ENCODE peak calls at places on chromosomes 5 and 9, in five cellular contexts. L, M, Y, T and C are unnamed samples.

GRCh38 chr5:176185133-176185733 is 53.0 kb upstream of the SIMC1 start:
- DNase-seq in L (no peak), M (no peak), Y (no peak), T (no peak), C (no peak)

GRCh38 chr5:135521964-135522363 is 13.8 kb downstream of the NEUROG1 start:
- DNase-seq in L (no peak), M (no peak), Y (no peak), T (no peak), C (no peak)

GRCh38 chr5:124511791-124512190 is 234.6 kb downstream of the ZNF608 start:
- DNase-seq in L (no peak), M (no peak), Y (no peak), T (no peak), C (no peak)

GRCh38 chr5:134371834-134372340 is 518 bp downstream of the UBE2B start:
- DNase-seq in L (peak; percentile 63), M (no peak), Y (peak; percentile 43), T (peak; percentile 44), C (peak; percentile 61)

GRCh38 chr9:73583590-73583989 is 431.9 kb downstream of the ANXA1 start:
- DNase-seq in L (no peak), M (no peak), Y (peak; percentile 6), T (no peak), C (no peak)

GRCh38 chr5:32679218-32679617 is 31.9 kb upstream of the NPR3 start:
- DNase-seq in L (no peak), M (no peak), Y (no peak), T (no peak), C (no peak)

GRCh38 chr9:36268007-36268427 is 9.8 kb upstream of the GNE start:
- DNase-seq in L (no peak), M (no peak), Y (peak; percentile 22), T (no peak), C (no peak)

GRCh38 chr9:135226369-135227050 is 139.0 kb downstream of the OLFM1 start:
- DNase-seq in L (no peak), M (no peak), Y (no peak), T (no peak), C (peak; percentile 2)

GRCh38 chr9:108885643-108886348 is 23.7 kb downstream of the ACTL7A start:
- DNase-seq in L (no peak), M (no peak), Y (peak; percentile 90), T (peak; percentile 92), C (peak; percentile 60)

GRCh38 chr5:13478831-13479465 is 465.5 kb downstream of the DNAH5 start:
- DNase-seq in L (peak; percentile 41), M (no peak), Y (peak; percentile 1), T (peak; percentile 54), C (peak; percentile 23)

GRCh38 chr5:157963761-157964160 is 104.8 kb upstream of the CLINT1 start:
- DNase-seq in L (no peak), M (no peak), Y (no peak), T (no peak), C (no peak)

GRCh38 chr9:95769473-95769872 is 106.0 kb upstream of the ERCC6L2 start:
- DNase-seq in L (no peak), M (no peak), Y (no peak), T (no peak), C (no peak)

GRCh38 chr9:120182011-120182410 is 398.0 kb downstream of the CDK5RAP2 start:
- DNase-seq in L (no peak), M (no peak), Y (no peak), T (no peak), C (no peak)

GRCh38 chr5:134464988-134465855 is 53.5 kb upstream of the CDKN2AIPNL start:
- DNase-seq in L (no peak), M (peak; percentile 29), Y (no peak), T (no peak), C (no peak)

GRCh38 chr9:108703414-108703813 is 152.4 kb downstream of the ACTL7B start:
- DNase-seq in L (no peak), M (no peak), Y (no peak), T (no peak), C (no peak)

GRCh38 chr9:98121096-98121495 is 2.1 kb upstream of the TRIM14 start:
- DNase-seq in L (no peak), M (no peak), Y (peak; percentile 12), T (no peak), C (peak; percentile 33)

DNA sequence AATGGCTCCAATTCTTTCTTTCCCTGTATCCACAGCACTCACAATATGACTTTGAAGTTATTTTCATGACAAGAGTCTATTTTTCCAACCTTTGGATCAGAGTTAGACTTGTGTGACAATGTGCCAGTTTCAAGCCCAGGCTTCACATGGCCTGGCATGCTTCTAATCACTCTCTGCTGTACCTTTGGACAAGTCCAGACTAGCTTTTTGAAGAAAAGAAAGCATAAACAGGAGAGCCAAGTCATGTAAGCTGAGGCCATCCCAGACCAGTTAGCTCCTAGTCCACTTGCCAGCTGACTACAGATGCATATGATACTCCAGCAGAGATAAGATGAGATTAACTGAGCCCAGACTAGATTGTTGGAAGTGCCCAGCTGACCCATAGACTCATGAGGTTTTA is 513.6 kb upstream of the C9orf72 start:
- DNase-seq in L (no peak), M (no peak), Y (no peak), T (no peak), C (no peak)
- H3K4me3 ChIP-seq in L (no peak overlapping the region), M (no peak overlapping the region), Y (no peak overlapping the region), T (no peak overlapping the region), C (no peak overlapping the region)

GRCh38 chr5:144684899-144685298 is 514.2 kb downstream of the KCTD16 start:
- DNase-seq in L (no peak), M (no peak), Y (no peak), T (no peak), C (no peak)

GRCh38 chr5:144680711-144681110 is 510.0 kb downstream of the KCTD16 start:
- DNase-seq in L (no peak), M (no peak), Y (no peak), T (no peak), C (no peak)
- H3K9me3 ChIP-seq in L (no peaks in the 10 kb centered on the region), M (no peaks in the 10 kb centered on the region), Y (no peaks in the 10 kb centered on the region), T (no peaks in the 10 kb centered on the region), C (no peaks in the 10 kb centered on the region)

GRCh38 chr9:25261445-25261844 is 416.8 kb downstream of the TUSC1 start:
- DNase-seq in L (no peak), M (no peak), Y (no peak), T (no peak), C (no peak)
- TF ChIP-seq CTCF in L (no peak), M (no peak), Y (no peak), T (no peak), C (peak; percentile 52)

GRCh38 chr5:10031817-10032216 is 217.9 kb downstream of the ATPSCKMT start:
- DNase-seq in L (no peak), M (no peak), Y (no peak), T (no peak), C (no peak)
- H3K4me3 ChIP-seq in L (no peak overlapping the region), M (no peak overlapping the region), Y (no peak overlapping the region), T (no peak overlapping the region), C (no peak overlapping the region)

GRCh38 chr5:3058930-3059329 is 307.5 kb upstream of the IRX2 start:
- DNase-seq in L (no peak), M (no peak), Y (no peak), T (no peak), C (no peak)
- H3K9me3 ChIP-seq in L (no peaks in the 10 kb centered on the region), M (no peaks in the 10 kb centered on the region), Y (no peaks in the 10 kb centered on the region), T (no peaks in the 10 kb centered on the region), C (peaks cover 3% of the 10 kb centered on the region)

GRCh38 chr5:173716058-173716682 is 99.7 kb upstream of the BOD1 start:
- DNase-seq in L (no peak), M (no peak), Y (no peak), T (no peak), C (no peak)

GRCh38 chr5:173720341-173721258 is 104.2 kb upstream of the BOD1 start:
- DNase-seq in L (peak; percentile 79), M (no peak), Y (no peak), T (no peak), C (peak; percentile 72)

GRCh38 chr5:173717959-173718358 is 101.5 kb upstream of the BOD1 start:
- DNase-seq in L (no peak), M (no peak), Y (no peak), T (no peak), C (no peak)

GRCh38 chr5:173718469-173718868 is 102.0 kb upstream of the BOD1 start:
- DNase-seq in L (no peak), M (no peak), Y (no peak), T (no peak), C (no peak)

GRCh38 chr5:173721259-173722232 is 105.1 kb upstream of the BOD1 start:
- DNase-seq in L (no peak), M (no peak), Y (no peak), T (no peak), C (no peak)
- TF ChIP-seq CTCF in L (peak; percentile 17), M (no peak), Y (no peak), T (no peak), C (peak; percentile 45)